ENCODE peak calls at places on chromosomes 11 and 22, in eight cellular contexts. T is fibroblast of mammary gland, H is fibroblast of the aortic adventitia, P is pancreas, D is K562, V is mesothelial cell of epicardium, R is mucosa of descending colon, F is cardiac fibroblast. L is an unnamed sample.

GRCh38 chr11:95788921-95789505 is 569 bp downstream of the FAM76B start:
- DNase-seq in P (peak), F (peak), V (peak), D (peak), T (peak), H (peak), R (peak), L (peak)

GRCh38 chr11:92764128-92764527 is 205.3 kb upstream of the MTNR1B start:
- DNase-seq in F (no peak), T (no peak), P (no peak), D (no peak), H (no peak), V (no peak), R (no peak), L (no peak)

GRCh38 chr11:75814369-75814685 is 683 bp upstream of the UVRAG start:
- DNase-seq in T (no peak), D (no peak), R (no peak), P (no peak), V (no peak), F (no peak), H (no peak), L (no peak)

GRCh38 chr22:32561163-32561562 is 86.6 kb downstream of the FBXO7 start:
- DNase-seq in V (no peak), T (no peak), F (no peak), R (no peak), D (no peak), P (no peak), H (no peak), L (no peak)

GRCh38 chr11:114162719-114163123 is 103.2 kb downstream of the ZBTB16 start:
- DNase-seq in H (peak), D (no peak), T (peak), V (peak), P (peak), F (peak), R (peak), L (peak)

GRCh38 chr22:30754971-30755759 is 60.5 kb downstream of the OSBP2 start:
- DNase-seq in D (peak), P (peak), T (peak), H (peak), F (peak), R (peak), V (no peak), L (peak)

GRCh38 chr22:39938509-39938908 is 21.7 kb upstream of the TMA7B start:
- DNase-seq in P (no peak), H (no peak), R (no peak), F (no peak), V (no peak), T (no peak), D (no peak), L (no peak)

GRCh38 chr11:76627541-76628082 is 42.9 kb downstream of the LRRC32 start:
- DNase-seq in R (no peak), F (no peak), H (no peak), V (no peak), P (no peak), T (no peak), D (no peak), L (no peak)

GRCh38 chr11:18772211-18772610 is 19.4 kb downstream of the PTPN5 start:
- DNase-seq in P (no peak), H (peak), F (peak), D (no peak), V (no peak), T (no peak), R (no peak), L (peak)

GRCh38 chr22:49608228-49608627 is 219.4 kb downstream of the BRD1 start:
- DNase-seq in F (no peak), T (no peak), V (no peak), R (no peak), H (no peak), D (no peak), P (no peak), L (no peak)

GRCh38 chr22:39212721-39213376 is 31.9 kb downstream of the PDGFB start:
- DNase-seq in V (no peak), P (no peak), R (no peak), T (peak), F (peak), H (peak), D (peak), L (peak)

DNA sequence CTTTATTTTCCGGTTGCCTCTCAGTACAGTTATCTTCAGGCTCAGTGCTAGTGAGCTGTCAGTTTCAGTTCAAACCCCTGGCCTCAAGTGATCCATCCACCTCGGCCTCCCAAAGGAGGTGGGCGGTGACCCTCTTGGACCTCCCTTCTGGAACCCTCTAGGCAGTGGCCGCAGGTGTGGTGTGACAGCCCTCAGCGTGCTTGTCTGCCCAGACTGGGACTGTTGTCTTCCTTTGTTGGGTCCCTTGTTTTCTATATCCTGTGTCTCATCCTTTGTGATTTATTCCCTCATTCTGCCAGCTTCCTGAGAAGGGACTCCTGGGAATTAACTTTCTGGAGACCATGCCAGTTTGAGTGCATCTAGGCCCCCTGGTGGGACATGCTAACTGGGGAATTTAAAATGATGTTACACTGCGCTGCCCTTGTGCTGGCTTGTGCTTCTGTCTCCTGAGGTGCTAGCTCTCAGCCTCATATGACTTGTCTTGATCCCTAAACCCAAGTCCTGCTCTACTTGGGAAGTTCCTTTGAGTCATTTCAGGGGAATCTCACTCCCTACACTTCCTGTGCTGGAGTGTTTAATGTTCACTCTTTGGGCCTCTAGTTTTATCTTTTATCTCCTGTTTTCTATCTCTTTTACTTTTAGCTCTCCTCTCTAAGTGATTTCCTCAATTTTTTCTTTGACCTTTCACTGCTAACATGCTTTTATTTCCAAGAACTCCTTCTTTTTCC is 19.4 kb downstream of the MED15 start:
- DNase-seq in T (peak), F (peak), P (no peak), H (peak), R (no peak), D (no peak), V (no peak), L (peak)
- TF ChIP-seq CTCF in T (peak), F (peak), P (no peak), H (no peak), R (no peak), D (peak), V (no peak), L (peak)

DNA sequence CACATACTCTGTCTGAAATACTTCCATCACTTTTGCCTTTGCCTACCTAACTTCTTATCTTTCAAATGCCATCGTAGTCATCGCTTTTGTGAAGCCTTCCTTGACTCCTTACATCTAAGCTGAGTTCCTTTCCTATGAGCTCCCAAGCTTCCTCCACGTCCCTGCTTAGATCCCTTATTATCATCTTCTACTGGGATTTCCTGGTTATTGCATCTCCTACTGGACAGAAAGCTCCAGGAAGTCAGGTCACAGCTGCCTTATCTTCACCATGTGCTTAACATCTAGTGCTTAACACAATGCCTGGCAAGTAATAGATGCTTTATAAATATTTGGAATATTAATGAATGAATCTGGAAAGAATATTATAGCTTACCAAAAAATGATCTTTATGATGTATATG is 5.9 kb downstream of the YPEL4 start:
- DNase-seq in F (peak), P (no peak), V (no peak), H (peak), R (no peak), T (no peak), D (no peak), L (peak)
- TF ChIP-seq CTCF in F (no peak), P (no peak), V (no peak), H (peak), R (no peak), T (peak), D (no peak), L (peak)

GRCh38 chr11:35056391-35057093 is 82.4 kb upstream of the CD44 start:
- DNase-seq in H (no peak), D (no peak), T (peak), V (no peak), F (no peak), P (no peak), R (no peak), L (no peak)
- TF ChIP-seq CTCF in H (no peak), D (no peak), T (peak), V (no peak), F (no peak), P (no peak), R (no peak), L (no peak)

GRCh38 chr11:35010656-35011055 is 94.2 kb downstream of the PDHX start:
- DNase-seq in R (no peak), D (no peak), P (no peak), T (no peak), H (no peak), F (no peak), V (no peak), L (no peak)
- TF ChIP-seq CTCF in R (no peak), D (no peak), P (no peak), T (no peak), H (no peak), F (no peak), V (no peak), L (no peak)

DNA sequence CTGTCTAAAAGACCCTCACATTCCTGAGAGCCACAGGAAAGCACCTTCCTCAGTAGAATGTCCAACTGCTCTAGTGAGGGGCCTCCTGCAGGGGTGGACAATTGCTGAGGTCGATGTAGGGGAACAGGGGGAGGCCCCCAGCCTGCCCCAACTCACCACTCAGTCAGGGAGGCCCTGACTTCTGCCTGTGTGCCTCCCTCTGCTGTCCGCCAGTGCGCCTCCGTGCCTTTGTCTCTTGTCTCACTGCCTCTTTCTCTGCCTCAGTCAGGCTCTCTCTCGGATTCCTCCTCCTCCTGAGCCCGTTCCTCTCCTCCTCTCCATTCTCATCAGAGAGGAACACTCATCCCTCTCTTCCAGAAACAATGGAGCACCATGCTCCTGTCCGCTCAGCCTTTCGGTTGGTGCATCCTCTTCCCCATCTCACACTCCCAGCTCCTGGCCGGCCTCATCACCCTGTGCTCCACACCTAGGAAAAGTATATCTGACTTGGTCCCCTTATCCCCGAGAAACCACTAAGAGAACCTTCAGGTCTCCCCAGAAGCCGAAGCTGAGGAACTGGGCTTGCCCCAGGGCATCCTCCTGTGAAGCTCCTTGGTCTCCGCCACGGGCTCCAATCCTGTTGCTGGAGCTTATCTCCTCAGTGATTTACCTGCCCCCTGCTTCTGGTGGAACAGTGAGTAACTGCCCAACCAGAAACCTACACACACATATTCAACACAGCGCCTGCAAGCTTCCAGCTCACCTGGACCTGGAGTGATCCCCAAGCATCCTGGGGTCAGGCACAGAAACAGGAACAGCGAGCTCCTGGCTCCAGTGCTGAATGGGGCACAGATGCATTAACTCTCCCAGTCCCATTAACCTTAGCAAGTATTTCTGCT is 2.3 kb downstream of the B3GAT1 start:
- DNase-seq in P (no peak), R (no peak), F (no peak), D (no peak), H (no peak), V (no peak), T (no peak), L (no peak)
- TF ChIP-seq CTCF in P (no peak), R (no peak), F (no peak), D (no peak), H (no peak), V (no peak), T (no peak), L (no peak)

GRCh38 chr11:57085604-57086003 is 96.1 kb upstream of the LRRC55 start:
- DNase-seq in H (peak), P (no peak), F (peak), D (peak), R (no peak), V (no peak), T (peak), L (no peak)
- TF ChIP-seq CTCF in H (peak), P (no peak), F (peak), D (no peak), R (no peak), V (no peak), T (peak), L (peak)

L was measured in foreskin fibroblast.